ENCODE peak calls at places on chromosomes 2 and 18, in four cellular contexts. W, M, B and I are unnamed samples.
A peak's percentile ranks its signal among the peaks of the same experiment; 100 is the strongest.

GRCh38 chr2:57943271-57943670 is 103.3 kb upstream of the VRK2 start:
- DNase-seq in M (peak; percentile 10), B (no peak), W (peak; percentile 39), I (no peak)

GRCh38 chr2:36352024-36352398 is 3.6 kb upstream of the CRIM1 start:
- DNase-seq in W (peak; percentile 75), M (peak; percentile 73), B (no peak), I (no peak)

GRCh38 chr2:139529045-139529444 is 748.9 kb upstream of the NXPH2 start:
- DNase-seq in B (no peak), W (no peak), M (no peak), I (no peak)

GRCh38 chr2:212939777-212940531 is 211.5 kb downstream of the IKZF2 start:
- DNase-seq in W (no peak), M (peak; percentile 20), B (no peak), I (no peak)

GRCh38 chr2:62604336-62604735 is 98.3 kb upstream of the TMEM17 start:
- DNase-seq in W (no peak), M (peak; percentile 36), B (no peak), I (no peak)

GRCh38 chr2:241148891-241149674 is at the start of gene PASK:
- DNase-seq in W (peak; percentile 93), B (peak; percentile 90), M (peak; percentile 96), I (peak; percentile 83)

GRCh38 chr2:36416370-36417165 is 61.0 kb downstream of the CRIM1 start:
- DNase-seq in M (no peak), W (no peak), B (no peak), I (no peak)

GRCh38 chr2:165268751-165269150 is 29.5 kb downstream of the SCN2A start:
- DNase-seq in B (no peak), W (no peak), M (no peak), I (no peak)

GRCh38 chr18:80246656-80247402 is 485 bp downstream of the PARD6G start:
- DNase-seq in W (no peak), B (peak; percentile 37), M (no peak), I (peak; percentile 45)

GRCh38 chr18:54279477-54280205 is 10.3 kb downstream of the POLI start:
- DNase-seq in W (no peak), B (no peak), M (no peak), I (no peak)

GRCh38 chr2:242056026-242056425 is 186.5 kb downstream of the RTP5 start:
- DNase-seq in M (no peak), B (no peak), W (no peak), I (no peak)

GRCh38 chr2:1618191-1618961 is 125.9 kb downstream of the PXDN start:
- DNase-seq in B (no peak), W (no peak), M (no peak), I (no peak)

GRCh38 chr2:236706288-236706687 is 136.7 kb downstream of the ACKR3 start:
- DNase-seq in W (no peak), M (no peak), B (no peak), I (no peak)

GRCh38 chr2:99810241-99810640 is 320.4 kb upstream of the REV1 start:
- DNase-seq in M (no peak), B (no peak), W (no peak), I (no peak)

GRCh38 chr2:172361360-172361759 is 66.0 kb upstream of the ITGA6 start:
- DNase-seq in M (no peak), W (peak; percentile 13), B (no peak), I (no peak)

GRCh38 chr2:202387608-202388342 is 11.6 kb downstream of the BMPR2 start:
- DNase-seq in M (no peak), W (peak; percentile 31), B (no peak), I (no peak)

GRCh38 chr2:172246649-172247048 is 143.9 kb upstream of the DLX2 start:
- DNase-seq in M (peak; percentile 60), W (no peak), B (no peak), I (no peak)

GRCh38 chr2:143844986-143845385 is 674.9 kb downstream of the ZEB2 start:
- DNase-seq in M (no peak), W (no peak), B (no peak), I (no peak)

GRCh38 chr2:121075006-121075545 is 209.9 kb downstream of the TFCP2L1 start:
- DNase-seq in W (peak; percentile 82), B (peak; percentile 70), M (peak; percentile 92), I (peak; percentile 30)

GRCh38 chr2:60350791-60351190 is 202.7 kb downstream of the BCL11A start:
- DNase-seq in M (no peak), W (no peak), B (no peak), I (no peak)

GRCh38 chr2:120445431-120446143 is 99.7 kb downstream of the INHBB start:
- DNase-seq in M (peak; percentile 24), B (no peak), W (peak; percentile 10), I (no peak)

GRCh38 chr2:119255760-119256573 is 32.3 kb downstream of the STEAP3 start:
- DNase-seq in W (peak; percentile 97), M (peak; percentile 69), B (no peak), I (no peak)

GRCh38 chr2:12501469-12502147 is 215.1 kb upstream of the TRIB2 start:
- DNase-seq in B (no peak), M (no peak), W (peak; percentile 61), I (no peak)

GRCh38 chr2:74017181-74017580 is 32.5 kb downstream of the TET3 start:
- DNase-seq in B (no peak), W (no peak), M (no peak), I (no peak)

GRCh38 chr2:62410926-62411456 is 95.0 kb downstream of the TMEM17 start:
- DNase-seq in W (no peak), M (no peak), B (peak; percentile 46), I (no peak)

GRCh38 chr2:203914546-203915169 is 21.9 kb upstream of the ICOS start:
- DNase-seq in W (no peak), M (no peak), B (no peak), I (no peak)

GRCh38 chr18:76323891-76324290 is 171.2 kb downstream of the ZNF516 start:
- DNase-seq in M (no peak), B (no peak), W (no peak), I (no peak)

GRCh38 chr18:74013955-74014354 is 133.7 kb downstream of the FBXO15 start:
- DNase-seq in M (no peak), B (no peak), W (peak; percentile 73), I (no peak)

GRCh38 chr2:98685930-98686887 is 44.7 kb downstream of the MGAT4A start:
- DNase-seq in M (no peak), W (no peak), B (no peak), I (no peak)

GRCh38 chr2:43538034-43538670 is 57.7 kb downstream of the THADA start:
- DNase-seq in B (no peak), M (no peak), W (no peak), I (no peak)

GRCh38 chr18:10099539-10100140 is 185.8 kb downstream of the VAPA start:
- DNase-seq in W (no peak), M (no peak), B (no peak), I (no peak)

DNA sequence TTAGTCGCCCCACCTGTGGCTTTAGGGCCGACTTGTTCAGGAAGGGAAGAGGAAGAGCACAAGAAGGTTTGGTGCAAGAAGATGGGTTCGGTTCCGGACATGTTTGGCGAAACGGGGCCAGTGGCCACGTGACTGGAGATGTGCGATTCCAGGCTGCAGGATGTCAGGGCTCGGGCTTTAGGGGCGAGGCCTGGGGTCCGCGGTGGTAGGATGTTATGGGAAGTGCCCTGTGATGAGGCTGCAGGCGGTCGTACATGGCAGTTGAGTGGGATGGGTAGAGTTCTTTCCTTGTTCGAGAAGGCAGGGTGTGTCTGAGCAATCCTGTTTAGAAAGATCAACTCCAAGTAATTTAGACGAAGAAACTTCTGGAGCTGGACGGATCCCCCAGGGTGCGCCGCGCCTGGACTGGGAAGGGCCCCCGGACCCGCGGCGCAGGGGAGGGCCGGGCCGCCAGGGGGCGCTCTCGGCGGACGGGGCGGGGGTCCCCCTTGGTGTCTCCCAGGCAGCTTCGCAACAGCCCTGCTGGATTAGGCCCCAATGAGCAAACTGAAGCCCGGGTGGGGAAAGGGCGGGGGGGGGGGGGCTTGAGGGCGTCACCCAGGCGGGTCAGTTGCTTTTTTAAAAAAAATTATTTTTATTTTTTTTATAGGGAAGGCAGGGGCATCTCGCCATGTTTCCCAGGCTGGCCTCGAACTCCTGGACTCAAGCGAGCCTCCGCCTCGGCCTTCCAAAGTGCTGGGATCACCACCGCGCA is 17.2 kb upstream of the SDC1 start:
- DNase-seq in M (no peak), W (no peak), B (no peak), I (no peak)
- TF ChIP-seq CTCF in M (peak; percentile 58), W (no peak), B (no peak), I (peak; percentile 55)

GRCh38 chr2:41061371-41061770 is 609.5 kb upstream of the SLC8A1 start:
- DNase-seq in B (no peak), M (no peak), W (peak; percentile 2), I (no peak)
- TF ChIP-seq CTCF in B (no peak), M (no peak), W (no peak), I (no peak)

GRCh38 chr2:14634223-14634884 is 1.8 kb downstream of the LRATD1 start:
- DNase-seq in B (peak; percentile 82), W (peak; percentile 44), M (peak; percentile 79), I (peak; percentile 68)
- TF ChIP-seq CTCF in B (peak; percentile 67), W (peak; percentile 43), M (peak; percentile 63), I (peak; percentile 80)

GRCh38 chr18:70205421-70206397 is at the start of gene RTTN:
- DNase-seq in W (peak; percentile 96), B (peak; percentile 91), M (peak; percentile 94), I (peak; percentile 93)
- TF ChIP-seq CTCF in W (no peak), B (no peak), M (no peak), I (no peak)

DNA sequence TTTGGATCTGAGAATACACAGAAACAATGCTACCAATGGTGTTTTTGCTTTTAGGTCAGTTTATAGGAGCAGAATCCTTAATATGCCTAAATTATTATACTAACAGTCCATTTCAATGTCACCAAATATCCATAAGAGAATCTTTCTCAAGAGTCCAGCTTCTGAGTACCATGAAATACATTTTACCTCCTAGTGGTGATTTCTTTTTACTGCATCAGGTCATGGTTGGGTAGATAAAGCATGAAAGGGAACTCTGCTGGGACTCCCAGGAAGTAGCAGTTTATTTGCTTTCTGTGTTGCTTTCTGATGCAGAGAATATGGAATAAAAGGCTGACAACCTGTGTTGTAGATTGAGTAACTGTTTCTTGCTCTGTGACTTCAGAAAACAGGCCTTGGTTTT is 115.6 kb downstream of the PPP1R1C start:
- DNase-seq in B (no peak), M (peak; percentile 7), W (peak; percentile 4), I (no peak)
- TF ChIP-seq CTCF in B (no peak), M (no peak), W (peak; percentile 22), I (peak; percentile 58)

GRCh38 chr2:71456617-71457016 is 3.3 kb downstream of the DYSF start:
- DNase-seq in W (no peak), M (no peak), B (no peak), I (no peak)

GRCh38 chr2:71453404-71454220 is at the start of gene DYSF:
- DNase-seq in W (peak; percentile 47), B (no peak), M (no peak), I (no peak)

GRCh38 chr2:71455741-71456569 is 2.6 kb downstream of the DYSF start:
- DNase-seq in M (no peak), W (no peak), B (no peak), I (no peak)

GRCh38 chr2:71454221-71455010 is 1.1 kb downstream of the DYSF start:
- DNase-seq in M (no peak), W (no peak), B (no peak), I (no peak)

GRCh38 chr2:71455011-71455740 is 1.8 kb downstream of the DYSF start:
- DNase-seq in B (no peak), W (no peak), M (no peak), I (no peak)
- TF ChIP-seq CTCF in B (no peak), W (no peak), M (no peak), I (no peak)